ENCODE peak calls at places on chromosomes 3 and 15, in ten cellular contexts. Q, C, H, L, V, S, X, E, Y and D are unnamed samples.

GRCh38 chr15:38895326-38896282 is 331.0 kb upstream of the RASGRP1 start:
- DNase-seq in Q (no peak), C (peak), H (no peak), L (no peak), V (no peak), S (no peak), X (no peak), E (no peak), Y (no peak), D (no peak)

GRCh38 chr3:98799479-98799878 is 36.3 kb downstream of the ST3GAL6 start:
- DNase-seq in Q (no peak), C (no peak), H (no peak), L (no peak), V (no peak), S (no peak), X (no peak), E (no peak), Y (no peak), D (no peak)

GRCh38 chr3:65953881-65954733 is 84.6 kb downstream of the MAGI1 start:
- DNase-seq in Q (peak), C (peak), H (peak), L (no peak), V (peak), S (no peak), X (peak), E (peak), Y (no peak), D (no peak)

GRCh38 chr15:64246364-64247189 is 83.8 kb upstream of the PPIB start:
- DNase-seq in Q (no peak), C (peak), H (peak), L (no peak), V (no peak), S (no peak), X (no peak), E (no peak), Y (no peak), D (no peak)

GRCh38 chr3:143565943-143566342 is 282.3 kb downstream of the SLC9A9 start:
- DNase-seq in Q (no peak), C (peak), H (no peak), L (no peak), V (no peak), S (no peak), X (no peak), E (no peak), Y (no peak), D (no peak)

GRCh38 chr3:138227650-138228049 is 40.5 kb downstream of the ARMC8 start:
- DNase-seq in Q (no peak), C (peak), H (no peak), L (no peak), V (no peak), S (no peak), X (no peak), E (no peak), Y (no peak), D (no peak)

GRCh38 chr15:41840673-41841072 is 2.0 kb downstream of the PLA2G4B start:
- DNase-seq in Q (no peak), C (no peak), H (no peak), L (no peak), V (no peak), S (no peak), X (no peak), E (no peak), Y (no peak), D (no peak)

GRCh38 chr3:8386221-8386620 is 115.4 kb upstream of the LMCD1 start:
- DNase-seq in Q (no peak), C (peak), H (no peak), L (no peak), V (no peak), S (no peak), X (no peak), E (no peak), Y (no peak), D (no peak)

GRCh38 chr3:18124501-18124900 is 300.6 kb downstream of the SATB1 start:
- DNase-seq in Q (no peak), C (peak), H (no peak), L (peak), V (no peak), S (no peak), X (no peak), E (no peak), Y (no peak), D (no peak)

GRCh38 chr15:95536638-95537037 is 793.9 kb upstream of the NR2F2 start:
- DNase-seq in Q (no peak), C (no peak), H (no peak), L (no peak), V (no peak), S (no peak), X (no peak), E (no peak), Y (no peak), D (no peak)
- H3K4me3 ChIP-seq in Q (no peak), C (no peak), H (no peak), L (no peak), V (no peak), S (no peak), X (no peak), E (no peak), Y (no peak), D (no peak)

GRCh38 chr3:63911395-63911900 is 735 bp downstream of the SCAANT1 start:
- DNase-seq in Q (no peak), C (peak), H (no peak), L (no peak), V (no peak), S (no peak), X (no peak), E (no peak), Y (no peak), D (no peak)

GRCh38 chr3:63911901-63912767 is at the start of gene SCAANT1:
- DNase-seq in Q (peak), C (peak), H (peak), L (peak), V (peak), S (peak), X (peak), E (peak), Y (peak), D (peak)

GRCh38 chr3:63908776-63909175 is 3.4 kb downstream of the SCAANT1 start:
- DNase-seq in Q (no peak), C (no peak), H (no peak), L (no peak), V (no peak), S (no peak), X (no peak), E (no peak), Y (no peak), D (no peak)

GRCh38 chr3:63909431-63909830 is 2.8 kb downstream of the SCAANT1 start:
- DNase-seq in Q (no peak), C (peak), H (no peak), L (no peak), V (no peak), S (no peak), X (no peak), E (no peak), Y (no peak), D (no peak)

DNA sequence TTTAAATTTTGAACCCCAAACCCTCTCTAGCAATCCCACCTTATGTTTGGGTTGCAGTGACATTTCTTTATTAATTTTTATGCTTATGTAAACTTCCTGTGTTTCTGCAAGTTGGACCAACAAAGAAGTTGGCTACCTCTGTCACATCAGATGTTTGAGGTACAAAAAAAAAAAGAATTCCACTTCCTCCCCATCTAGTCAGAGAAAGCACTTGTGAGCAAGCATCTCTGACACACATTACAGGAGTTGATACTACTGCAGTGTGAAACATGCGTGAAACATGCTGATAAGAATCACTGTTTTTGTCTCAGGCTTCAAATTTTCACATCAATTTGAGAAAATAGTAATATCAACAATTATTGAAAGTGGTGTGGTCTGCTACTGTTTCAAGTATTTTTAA is 1.3 kb downstream of the SCAANT1 start:
- DNase-seq in Q (no peak), C (peak), H (no peak), L (no peak), V (no peak), S (no peak), X (no peak), E (no peak), Y (peak), D (peak)
- H3K4me3 ChIP-seq in Q (peak), C (peak), H (peak), L (no peak), V (no peak), S (peak), X (no peak), E (peak), Y (no peak), D (peak)

DNA sequence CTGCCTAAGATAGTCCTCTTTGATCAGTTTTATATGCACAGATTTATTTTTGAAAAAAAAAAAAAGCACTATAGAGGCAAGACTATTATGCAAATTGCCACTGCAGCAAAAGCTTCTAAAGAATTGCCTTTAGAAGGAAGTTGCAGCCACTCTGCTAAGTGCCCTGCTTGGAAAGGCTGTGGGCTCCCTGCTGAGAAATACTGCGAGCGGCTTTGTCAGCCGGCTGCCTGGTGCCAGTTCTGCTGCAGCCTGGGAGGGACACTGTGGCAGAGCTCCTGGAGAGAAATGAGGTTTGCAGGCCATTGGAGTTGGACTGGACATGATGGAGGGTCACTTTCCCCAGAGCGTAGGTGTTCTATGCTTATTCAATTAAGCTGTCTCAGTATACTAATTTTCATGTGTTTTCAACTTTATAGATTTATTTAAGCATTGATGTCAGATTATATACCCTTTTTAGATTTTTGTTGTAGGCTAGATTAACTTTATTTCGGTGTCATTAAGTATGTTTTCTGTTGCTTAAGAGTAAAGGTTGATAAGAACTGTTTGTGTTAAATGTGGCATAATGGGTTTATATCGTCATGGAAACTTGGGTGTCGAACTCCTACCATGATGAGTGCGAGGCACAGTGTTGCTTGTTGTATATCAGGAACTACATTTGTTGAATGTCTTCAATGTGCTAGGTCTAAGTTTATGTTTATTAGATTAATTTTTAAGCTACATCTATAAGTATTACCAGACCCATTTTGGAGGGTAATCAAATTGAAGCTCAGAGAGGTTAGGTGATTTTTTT is 6.6 kb downstream of the MAP2K5 start:
- DNase-seq in Q (peak), C (no peak), H (no peak), L (no peak), V (no peak), S (no peak), X (no peak), E (no peak), Y (no peak), D (no peak)
- H3K4me3 ChIP-seq in Q (no peak), C (no peak), H (no peak), L (no peak), V (no peak), S (no peak), X (no peak), E (no peak), Y (no peak), D (no peak)

GRCh38 chr15:67042490-67043181 is 22.8 kb upstream of the SMAD3 start:
- DNase-seq in Q (no peak), C (no peak), H (no peak), L (no peak), V (no peak), S (no peak), X (no peak), E (no peak), Y (no peak), D (no peak)
- H3K4me3 ChIP-seq in Q (no peak), C (no peak), H (no peak), L (no peak), V (no peak), S (no peak), X (no peak), E (no peak), Y (no peak), D (no peak)